ENCODE peak calls at places on chromosomes 3 and 15, in six cellular contexts. X, B, U, R, E and P are unnamed samples.

GRCh38 chr3:65636326-65636725 is 402.4 kb downstream of the MAGI1 start:
- DNase-seq in X (no peak), B (no peak), U (no peak), R (no peak), E (no peak), P (no peak)

GRCh38 chr3:159210336-159210735 is 408.5 kb downstream of the MFSD1 start:
- DNase-seq in X (no peak), B (no peak), U (no peak), R (no peak), E (no peak), P (no peak)

GRCh38 chr3:108091498-108092259 is 848 bp upstream of the CD47 start:
- DNase-seq in X (peak; percentile 16), B (no peak), U (peak; percentile 9), R (no peak), E (no peak), P (no peak)

GRCh38 chr3:105845488-105845887 is 23.3 kb downstream of the CBLB start:
- DNase-seq in X (no peak), B (no peak), U (no peak), R (no peak), E (no peak), P (no peak)

GRCh38 chr3:106068795-106069194 is 200.0 kb upstream of the CBLB start:
- DNase-seq in X (no peak), B (no peak), U (peak; percentile 80), R (no peak), E (no peak), P (peak; percentile 37)

GRCh38 chr3:47910777-47911440 is 105.3 kb downstream of the MAP4 start:
- DNase-seq in X (peak; percentile 93), B (no peak), U (no peak), R (peak; percentile 58), E (no peak), P (no peak)

GRCh38 chr15:48748535-48748934 is 62.3 kb downstream of the CEP152 start:
- DNase-seq in X (peak; percentile 65), B (no peak), U (no peak), R (no peak), E (no peak), P (no peak)

GRCh38 chr15:63502137-63502801 is 2.1 kb upstream of the USP3 start:
- DNase-seq in X (no peak), B (no peak), U (no peak), R (peak; percentile 68), E (no peak), P (no peak)

GRCh38 chr3:189304465-189305341 is 132.9 kb downstream of the TPRG1 start:
- DNase-seq in X (peak; percentile 41), B (no peak), U (no peak), R (peak; percentile 76), E (peak; percentile 50), P (no peak)

GRCh38 chr3:114308830-114309229 is 15.0 kb downstream of the TIGIT start:
- DNase-seq in X (no peak), B (no peak), U (peak; percentile 34), R (no peak), E (no peak), P (peak; percentile 62)

GRCh38 chr3:153640689-153641308 is 478.8 kb downstream of the RAP2B start:
- DNase-seq in X (no peak), B (no peak), U (no peak), R (peak; percentile 40), E (no peak), P (no peak)

GRCh38 chr3:13767896-13768295 is 112.0 kb downstream of the WNT7A start:
- DNase-seq in X (no peak), B (no peak), U (no peak), R (no peak), E (no peak), P (no peak)

GRCh38 chr3:141331370-141332318 is 36.7 kb upstream of the ZBTB38 start:
- DNase-seq in X (peak; percentile 99), B (no peak), U (no peak), R (peak; percentile 62), E (peak; percentile 27), P (no peak)

GRCh38 chr3:143975549-143976152 is 4.0 kb downstream of the DIPK2A start:
- DNase-seq in X (peak; percentile 52), B (no peak), U (peak; percentile 60), R (peak; percentile 43), E (no peak), P (peak; percentile 20)

GRCh38 chr3:12175844-12176453 is 17.2 kb upstream of the TIMP4 start:
- DNase-seq in X (no peak), B (peak; percentile 62), U (peak; percentile 27), R (peak; percentile 77), E (peak; percentile 67), P (peak; percentile 55)

GRCh38 chr3:13841826-13842225 is 38.0 kb downstream of the WNT7A start:
- DNase-seq in X (no peak), B (no peak), U (no peak), R (no peak), E (no peak), P (no peak)

GRCh38 chr3:126267169-126267975 is 87.0 kb upstream of the ALDH1L1 start:
- DNase-seq in X (peak; percentile 87), B (peak; percentile 61), U (no peak), R (peak; percentile 84), E (peak; percentile 77), P (no peak)
- TF ChIP-seq CTCF in X (no peak), B (peak; percentile 24), U (no peak), R (no peak), E (no peak), P (no peak)

GRCh38 chr15:99279783-99280307 is 28.6 kb downstream of the LRRC28 start:
- DNase-seq in X (no peak), B (no peak), U (no peak), R (no peak), E (no peak), P (no peak)

GRCh38 chr15:99275525-99276128 is 24.3 kb downstream of the LRRC28 start:
- DNase-seq in X (no peak), B (no peak), U (no peak), R (no peak), E (no peak), P (no peak)

GRCh38 chr15:99279290-99279689 is 28.0 kb downstream of the LRRC28 start:
- DNase-seq in X (no peak), B (no peak), U (peak; percentile 40), R (no peak), E (no peak), P (no peak)

DNA sequence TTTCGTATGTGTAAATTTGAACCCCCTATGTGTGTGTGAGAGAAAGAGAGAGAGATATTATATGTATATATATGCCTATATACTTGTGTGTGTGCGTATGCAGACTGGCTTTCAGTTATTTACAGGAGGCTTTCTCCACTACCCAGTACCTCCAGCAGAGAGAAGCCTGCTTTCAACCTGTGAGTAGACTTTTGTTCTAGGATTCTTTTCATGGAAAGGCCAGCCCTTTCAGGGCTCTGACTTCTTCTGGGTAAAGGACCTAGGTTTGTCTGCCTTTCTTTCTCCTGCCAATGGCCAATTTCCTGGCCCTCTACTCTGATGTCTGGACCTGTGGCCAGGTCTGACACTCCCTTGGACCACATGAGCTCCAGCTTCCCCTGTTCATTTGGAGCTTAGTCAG is 23.8 kb downstream of the LRRC28 start:
- DNase-seq in X (no peak), B (no peak), U (no peak), R (no peak), E (no peak), P (no peak)
- TF ChIP-seq CTCF in X (no peak), B (no peak), U (no peak), R (no peak), E (no peak), P (no peak)

DNA sequence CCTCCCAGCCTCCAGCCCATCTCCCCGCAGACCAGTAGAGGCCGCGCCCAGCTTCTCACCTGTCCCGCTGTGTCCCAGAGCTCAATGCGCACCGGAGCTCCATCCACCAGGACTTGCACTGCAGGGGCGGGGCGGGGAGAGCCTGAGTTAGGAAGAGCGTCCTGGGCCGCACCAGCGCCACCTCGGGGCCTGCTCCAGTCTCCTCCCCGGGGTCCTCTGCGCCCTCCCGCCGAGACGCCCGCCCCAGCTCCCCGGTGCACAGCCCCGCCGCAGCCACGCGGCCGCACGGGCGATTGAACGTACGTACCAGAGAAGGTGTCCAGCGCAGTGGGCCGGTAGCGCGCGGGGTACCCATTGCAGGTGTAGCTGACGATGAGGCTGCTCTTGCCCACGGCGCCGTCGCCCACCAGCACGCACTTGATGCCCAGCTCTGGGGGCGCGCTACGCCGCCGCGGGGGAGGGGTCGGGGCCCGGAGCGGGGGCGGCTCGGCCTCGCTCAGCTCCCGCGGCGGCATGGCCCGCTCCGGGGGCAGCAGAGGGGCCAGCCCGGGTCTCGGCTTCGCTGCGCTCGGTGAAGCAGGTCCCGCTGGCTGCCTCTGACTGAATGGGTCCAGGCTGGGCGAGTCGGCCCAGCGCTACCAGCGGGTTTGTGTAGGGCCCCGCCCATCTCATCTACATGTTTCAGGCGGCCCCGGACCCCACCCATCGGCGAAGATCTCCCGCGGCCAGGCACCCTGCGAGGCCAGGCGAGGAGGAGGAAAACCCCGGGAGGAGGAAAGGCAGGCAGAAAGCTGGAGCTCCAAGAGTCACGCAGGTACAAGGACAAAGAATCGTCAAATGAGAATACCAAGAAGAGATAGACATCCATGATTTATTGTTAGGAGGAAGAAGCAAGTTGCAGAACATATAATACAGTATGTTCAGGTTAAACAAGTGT is at the start of gene RHOV:
- DNase-seq in X (peak; percentile 34), B (peak; percentile 57), U (peak; percentile 35), R (peak; percentile 87), E (no peak), P (peak; percentile 84)
- TF ChIP-seq CTCF in X (no peak), B (peak; percentile 58), U (peak; percentile 16), R (no peak), E (no peak), P (peak; percentile 40)

GRCh38 chr15:86040360-86041095 is 39.1 kb upstream of the AGBL1 start:
- DNase-seq in X (no peak), B (no peak), U (no peak), R (no peak), E (no peak), P (no peak)
- TF ChIP-seq CTCF in X (no peak), B (no peak), U (no peak), R (no peak), E (no peak), P (no peak)

DNA sequence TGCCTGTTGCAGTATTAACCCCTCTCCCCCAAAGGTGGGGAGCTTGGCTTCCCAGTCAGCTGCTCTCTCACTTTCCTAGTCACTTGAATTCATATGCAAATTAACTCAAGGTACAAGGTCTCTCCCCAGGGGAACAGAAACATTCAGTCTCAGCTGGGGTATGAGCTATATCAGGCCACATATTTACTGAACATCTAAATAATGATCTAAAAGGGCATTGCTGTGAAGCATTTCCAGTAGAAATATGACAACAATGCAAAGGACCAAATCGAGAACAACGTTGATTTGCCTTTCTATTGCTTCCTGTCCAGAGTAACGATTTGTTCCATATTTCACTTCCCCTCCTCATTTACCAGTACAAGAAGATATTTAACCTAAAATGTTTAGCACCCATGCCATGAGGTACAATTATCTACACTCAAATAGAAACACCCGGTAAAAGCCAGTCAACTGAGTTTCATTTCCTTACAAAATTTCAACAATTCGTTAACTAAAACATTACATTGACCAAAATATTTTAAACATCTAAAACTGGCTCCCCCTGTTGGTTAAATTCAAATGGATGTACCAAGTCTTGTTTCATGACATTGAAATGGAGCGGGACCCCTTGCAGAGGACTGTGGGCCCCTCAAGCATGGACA is 36.5 kb upstream of the KLHL6 start:
- DNase-seq in X (no peak), B (no peak), U (peak; percentile 38), R (no peak), E (no peak), P (peak; percentile 72)
- TF ChIP-seq CTCF in X (no peak), B (peak; percentile 27), U (peak; percentile 73), R (no peak), E (no peak), P (peak; percentile 14)